ENCODE peak calls at places on chromosome 20, in ten cellular contexts. S, U, B, T, Z, W, D, P, C and O are unnamed samples.

GRCh38 chr20:4026093-4026601 is 10.8 kb upstream of the RNF24 start:
- DNase-seq in W (no peak), C (no peak), Z (peak; percentile 36), T (peak; percentile 81), S (peak; percentile 75), B (no peak), P (no peak), U (no peak), D (peak; percentile 90), O (peak; percentile 49)

GRCh38 chr20:62823688-62824475 is 7.0 kb downstream of the COL9A3 start:
- DNase-seq in U (peak; percentile 12), S (no peak), P (no peak), D (no peak), T (no peak), B (no peak), C (no peak), Z (no peak), W (no peak), O (no peak)

GRCh38 chr20:63768591-63769515 is 29.3 kb downstream of the SLC2A4RG start:
- DNase-seq in W (no peak), C (peak; percentile 56), U (no peak), B (no peak), Z (no peak), P (no peak), D (no peak), T (no peak), S (no peak), O (no peak)

GRCh38 chr20:48339147-48339985 is 488.4 kb downstream of the PREX1 start:
- DNase-seq in D (peak; percentile 60), U (no peak), C (no peak), B (no peak), W (peak; percentile 84), S (peak; percentile 80), P (no peak), T (peak; percentile 59), Z (peak; percentile 23), O (no peak)

GRCh38 chr20:45646898-45647297 is 15.8 kb upstream of the WFDC9 start:
- DNase-seq in P (no peak), W (no peak), D (no peak), S (no peak), B (no peak), Z (no peak), T (no peak), U (no peak), C (no peak), O (no peak)

GRCh38 chr20:21202284-21202683 is 76.4 kb downstream of the KIZ start:
- DNase-seq in B (no peak), T (peak; percentile 53), U (no peak), S (peak; percentile 69), D (peak; percentile 44), Z (no peak), P (no peak), W (no peak), C (no peak), O (no peak)

GRCh38 chr20:61482425-61482887 is 230.4 kb downstream of the CDH4 start:
- DNase-seq in W (no peak), D (no peak), Z (no peak), U (no peak), P (no peak), C (no peak), B (no peak), S (no peak), T (no peak), O (no peak)

GRCh38 chr20:4814696-4815252 is 93.1 kb downstream of the PRND start:
- DNase-seq in T (no peak), B (peak; percentile 53), Z (no peak), C (no peak), D (no peak), U (no peak), W (no peak), S (no peak), P (peak; percentile 44), O (no peak)

GRCh38 chr20:4038676-4039075 is 23.3 kb upstream of the RNF24 start:
- DNase-seq in S (no peak), D (no peak), U (no peak), Z (no peak), B (no peak), C (no peak), W (no peak), P (no peak), T (no peak), O (no peak)

GRCh38 chr20:17857639-17858449 is 110.8 kb downstream of the SNX5 start:
- DNase-seq in Z (no peak), T (no peak), W (no peak), S (no peak), B (no peak), C (no peak), D (no peak), U (no peak), P (no peak), O (no peak)

GRCh38 chr20:38315290-38315966 is 11.5 kb downstream of the BPI start:
- DNase-seq in D (peak; percentile 35), W (no peak), T (peak; percentile 48), S (peak; percentile 19), C (no peak), U (no peak), B (no peak), Z (no peak), P (no peak), O (no peak)

GRCh38 chr20:59004763-59005522 is 2.1 kb downstream of the CTSZ start:
- DNase-seq in S (no peak), C (peak; percentile 84), T (no peak), B (peak; percentile 83), W (peak; percentile 70), Z (no peak), U (peak; percentile 64), P (peak; percentile 48), D (no peak), O (no peak)

GRCh38 chr20:62817975-62818591 is 1.2 kb downstream of the COL9A3 start:
- DNase-seq in T (no peak), W (no peak), U (no peak), Z (no peak), D (no peak), S (no peak), C (no peak), P (no peak), B (no peak), O (no peak)

GRCh38 chr20:20823469-20823868 is 111.0 kb upstream of the RALGAPA2 start:
- DNase-seq in D (no peak), S (no peak), W (no peak), C (no peak), Z (no peak), B (no peak), P (no peak), T (no peak), U (no peak), O (peak; percentile 83)

DNA sequence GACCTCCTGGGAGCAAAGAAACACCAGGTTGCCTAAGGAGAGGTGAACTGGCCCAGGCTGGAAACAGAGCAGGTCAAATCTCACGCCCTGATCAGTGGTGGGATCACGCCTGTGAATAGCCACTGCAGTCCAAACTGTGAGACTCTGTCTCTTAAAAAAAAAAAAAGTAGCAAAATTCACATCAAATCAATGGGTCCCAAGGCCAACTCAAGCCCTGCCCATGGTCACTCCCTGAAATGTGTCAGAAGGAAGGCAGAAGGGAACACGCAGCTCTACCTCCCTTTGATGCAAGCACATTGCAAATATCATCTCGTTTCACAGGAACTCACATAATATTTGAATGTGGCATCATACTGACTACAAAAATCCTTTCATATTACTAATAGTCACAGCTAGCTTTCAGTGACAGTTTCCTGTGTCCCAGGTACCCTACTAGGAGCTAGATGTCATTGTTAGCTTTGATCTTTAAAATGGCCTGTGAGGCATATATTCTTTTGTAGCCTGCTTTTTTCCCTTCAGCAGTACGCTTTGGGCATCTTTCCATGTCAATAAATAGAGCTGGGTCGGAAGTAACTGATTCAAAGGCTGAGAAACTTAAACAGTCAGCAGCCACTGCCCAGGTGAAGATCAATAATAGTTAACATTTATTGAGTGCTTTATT is 14.4 kb upstream of the TTPAL start:
- DNase-seq in S (peak; percentile 31), T (no peak), U (no peak), D (no peak), W (no peak), C (no peak), P (no peak), Z (no peak), B (no peak), O (peak; percentile 61)
- TF ChIP-seq CTCF in S (peak; percentile 31), T (no peak), U (no peak), D (no peak), W (no peak), C (no peak), P (no peak), Z (no peak), B (no peak), O (no peak)

GRCh38 chr20:35539756-35540212 is 2.1 kb upstream of the ERGIC3 start:
- DNase-seq in Z (no peak), S (no peak), W (peak; percentile 66), P (peak; percentile 91), C (no peak), U (no peak), B (peak; percentile 68), D (peak; percentile 6), T (no peak), O (no peak)
- H3K4me3 ChIP-seq in Z (no peak overlapping the region), S (no peak overlapping the region), W (no peak overlapping the region), P (no peak overlapping the region), C (no peak overlapping the region), U (no peak overlapping the region), B (no peak overlapping the region), D (no peak overlapping the region), T (no peak overlapping the region), O (no peak overlapping the region)

GRCh38 chr20:16241911-16242310 is 331.3 kb downstream of the KIF16B start:
- DNase-seq in B (no peak), C (no peak), Z (no peak), U (no peak), S (peak; percentile 68), D (no peak), T (no peak), W (no peak), P (no peak), O (no peak)
- TF ChIP-seq CTCF in B (no peak), C (no peak), Z (no peak), U (peak; percentile 16), S (peak; percentile 64), D (no peak), T (no peak), W (no peak), P (no peak), O (peak; percentile 20)

GRCh38 chr20:33675127-33675954 is 1.1 kb upstream of the NECAB3 start:
- DNase-seq in D (peak; percentile 49), Z (no peak), S (no peak), C (no peak), B (peak; percentile 40), P (no peak), U (no peak), T (no peak), W (peak; percentile 89), O (no peak)
- H3K4me3 ChIP-seq in D (peak overlapping the region; percentile 65), Z (peak overlapping the region; percentile 61), S (peak overlapping the region; percentile 92), C (peak overlapping the region; percentile 76), B (no peak overlapping the region), P (peak overlapping the region; percentile 77), U (peak overlapping the region; percentile 70), T (no peak overlapping the region), W (peak overlapping the region; percentile 97), O (no peak overlapping the region)